ENCODE peak calls at places on chromosome 18, in four cellular contexts. H is OCI-LY7, V is esophagus squamous epithelium, U is Panc1. Z is an unnamed sample.

GRCh38 chr18:57984490-57985109 is 59.4 kb upstream of the NEDD4L start:
- DNase-seq in H (no peak), V (no peak), U (no peak), Z (no peak)

GRCh38 chr18:76546282-76546572 is 51.2 kb upstream of the ZNF516 start:
- DNase-seq in U (no peak), V (no peak), H (no peak), Z (no peak)

GRCh38 chr18:79573921-79574491 is 105.6 kb upstream of the CTDP1 start:
- DNase-seq in V (no peak), H (no peak), U (no peak), Z (peak; percentile 38)

GRCh38 chr18:57544958-57545661 is 41.4 kb downstream of the FECH start:
- DNase-seq in H (no peak), U (no peak), V (no peak), Z (no peak)

GRCh38 chr18:58263055-58263732 is 219.2 kb downstream of the NEDD4L start:
- DNase-seq in U (peak; percentile 17), H (no peak), V (no peak), Z (no peak)

GRCh38 chr18:24503182-24503581 is 42.7 kb downstream of the HRH4 start:
- DNase-seq in U (no peak), H (no peak), V (no peak), Z (peak; percentile 15)

GRCh38 chr18:46939337-46939963 is 22.0 kb downstream of the KATNAL2 start:
- DNase-seq in V (no peak), H (no peak), U (no peak), Z (no peak)

GRCh38 chr18:36501100-36501499 is 203.6 kb downstream of the FHOD3 start:
- DNase-seq in U (no peak), V (no peak), H (no peak), Z (no peak)

GRCh38 chr18:36212301-36212977 is 25.1 kb downstream of the MOCOS start:
- DNase-seq in H (no peak), V (no peak), U (no peak), Z (no peak)

GRCh38 chr18:78378983-78379382 is 600.6 kb upstream of the SALL3 start:
- DNase-seq in V (no peak), H (no peak), U (no peak), Z (no peak)

GRCh38 chr18:59426855-59427254 is 67.8 kb upstream of the LMAN1 start:
- DNase-seq in H (no peak), U (no peak), V (no peak), Z (no peak)

GRCh38 chr18:23629444-23629946 is 33.2 kb downstream of the ANKRD29 start:
- DNase-seq in H (no peak), V (no peak), U (no peak), Z (no peak)

GRCh38 chr18:67131498-67131897 is 385.0 kb downstream of the DSEL start:
- DNase-seq in U (no peak), H (no peak), V (no peak), Z (no peak)

GRCh38 chr18:23743733-23744333 is 54.6 kb downstream of the LAMA3 start:
- DNase-seq in V (no peak), U (no peak), H (no peak), Z (no peak)

GRCh38 chr18:2939317-2939716 is 73.6 kb downstream of the LPIN2 start:
- DNase-seq in H (no peak), U (no peak), V (no peak), Z (no peak)

GRCh38 chr18:67932261-67932660 is 415.7 kb upstream of the DSEL start:
- DNase-seq in H (no peak), V (no peak), U (no peak), Z (no peak)

GRCh38 chr18:35334183-35334582 is 10.0 kb downstream of the ZNF24 start:
- DNase-seq in V (no peak), H (no peak), U (no peak), Z (no peak)

DNA sequence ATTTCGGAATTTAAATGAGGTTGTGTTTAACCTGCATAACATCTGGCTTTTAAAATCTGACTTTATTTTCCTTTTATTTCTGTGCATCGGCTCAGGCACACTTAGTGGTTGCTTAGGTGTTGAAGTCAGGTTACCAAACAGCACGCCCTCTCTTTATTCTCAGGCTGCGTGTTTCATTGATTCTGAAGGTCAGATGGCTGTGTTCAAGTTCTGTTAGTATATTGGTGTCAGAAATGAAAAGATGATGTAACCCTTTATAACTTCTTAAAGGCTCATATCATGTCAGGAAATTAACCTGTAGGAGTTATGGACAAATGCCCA is 246.5 kb downstream of the LDLRAD4 start:
- DNase-seq in H (no peak), U (no peak), V (no peak), Z (no peak)
- H3K4me3 ChIP-seq in H (peak overlapping the region; percentile 70), U (no peak overlapping the region), V (peak overlapping the region; percentile 19), Z (peak overlapping the region; percentile 1)

GRCh38 chr18:8825273-8825672 is 119.9 kb downstream of the MTCL1 start:
- DNase-seq in H (no peak), U (no peak), V (no peak), Z (no peak)
- H3K27ac ChIP-seq in H (no peak overlapping the region), U (no peak overlapping the region), V (no peak overlapping the region), Z (no peak overlapping the region)

GRCh38 chr18:48186084-48186798 is 222.9 kb downstream of the ZBTB7C start:
- DNase-seq in H (no peak), V (no peak), U (no peak), Z (no peak)
- H3K4me3 ChIP-seq in H (no peak overlapping the region), V (no peak overlapping the region), U (no peak overlapping the region), Z (no peak overlapping the region)

DNA sequence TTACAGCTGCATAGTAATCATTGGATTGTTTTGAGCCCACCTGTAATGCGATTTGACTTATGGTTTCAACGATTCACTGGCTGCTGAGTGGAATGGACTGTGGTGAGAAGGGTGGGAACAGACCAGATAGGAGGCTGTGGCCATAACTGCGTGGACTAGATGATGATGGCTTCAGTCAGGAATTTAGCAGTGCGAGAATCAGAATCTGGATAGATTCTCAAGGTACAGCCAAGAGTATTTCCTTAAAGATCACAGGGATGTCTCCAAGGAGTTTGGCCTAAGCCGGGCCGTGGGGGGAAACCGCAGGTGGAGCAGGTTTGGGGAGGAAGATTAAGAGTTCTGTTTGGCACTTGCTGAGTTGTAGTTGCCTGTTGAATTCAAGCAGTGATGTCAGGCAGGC is 44.0 kb upstream of the CHMP1B start:
- DNase-seq in U (no peak), V (no peak), H (no peak), Z (no peak)
- H3K27ac ChIP-seq in U (no peak overlapping the region), V (no peak overlapping the region), H (no peak overlapping the region), Z (no peak overlapping the region)

DNA sequence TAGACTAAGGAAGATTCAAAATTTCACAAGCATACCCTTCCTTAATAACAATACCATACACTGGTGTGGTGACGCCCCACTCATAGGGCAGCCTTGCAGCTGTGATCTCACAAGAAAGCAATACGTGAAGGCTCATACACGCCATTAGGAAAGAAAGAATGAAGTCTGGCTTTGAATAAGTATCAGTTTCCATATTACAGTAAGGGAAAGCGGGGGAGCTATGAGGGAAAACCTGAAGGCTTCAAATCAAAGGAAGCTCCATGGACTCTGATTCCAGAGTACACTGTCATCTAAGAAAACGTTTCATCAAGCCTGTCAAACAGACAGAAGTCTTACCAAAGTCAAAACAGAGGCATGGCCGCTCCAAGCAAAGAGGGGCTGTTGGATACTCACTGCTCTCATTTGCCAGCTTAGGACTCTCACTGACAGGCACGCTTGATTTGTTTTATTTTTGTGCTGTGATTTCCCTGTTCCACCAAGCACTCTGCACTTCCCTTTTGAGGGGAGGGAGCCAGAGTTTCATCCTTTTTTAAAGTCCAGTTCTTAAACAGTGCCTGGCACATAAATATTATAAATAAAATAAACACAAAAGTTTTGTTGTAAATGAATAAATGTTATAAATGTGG is 221.3 kb downstream of the PIEZO2 start:
- DNase-seq in V (no peak), U (no peak), H (peak; percentile 40), Z (no peak)
- H3K4me3 ChIP-seq in V (no peak overlapping the region), U (no peak overlapping the region), H (peak overlapping the region; percentile 11), Z (no peak overlapping the region)

GRCh38 chr18:74862094-74862493 is 264.4 kb downstream of the ZNF407 start:
- DNase-seq in U (no peak), H (no peak), V (no peak), Z (no peak)
- H3K27ac ChIP-seq in U (no peak overlapping the region), H (no peak overlapping the region), V (no peak overlapping the region), Z (no peak overlapping the region)

DNA sequence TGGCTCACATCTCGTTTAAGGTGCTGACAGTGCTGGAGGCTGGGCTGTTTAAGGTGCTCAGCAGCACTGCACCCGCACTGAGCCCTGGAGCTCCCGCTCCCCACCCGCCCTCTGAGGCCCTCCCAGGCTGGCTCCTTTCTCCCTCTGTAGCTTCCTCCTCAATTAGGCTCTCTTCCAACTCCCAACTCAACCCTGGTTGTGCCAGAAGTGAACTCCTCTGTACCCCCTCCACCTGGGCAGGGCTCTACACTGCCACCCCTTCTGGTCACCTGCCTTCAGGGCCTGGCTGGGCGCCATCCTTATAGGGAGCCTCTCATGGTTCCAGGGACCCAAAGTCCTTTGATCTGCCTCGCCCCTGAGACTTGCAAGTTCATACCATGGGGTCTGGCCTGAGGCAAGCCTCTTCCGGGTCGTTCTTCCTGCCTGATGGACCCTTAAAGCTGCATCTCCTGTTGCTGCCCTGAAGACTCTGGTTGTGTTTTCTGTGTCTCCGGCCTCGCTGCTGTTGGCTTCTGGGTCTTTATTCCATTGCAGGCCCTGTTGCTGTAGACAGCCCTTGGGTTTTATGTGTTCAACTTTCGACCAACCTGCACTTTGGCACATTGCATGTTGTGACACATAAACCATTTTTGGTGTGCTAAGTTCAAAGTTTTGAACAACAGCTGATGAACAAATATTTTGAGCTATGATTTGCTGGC is 199.6 kb downstream of the LDLRAD4 start:
- DNase-seq in V (no peak), U (no peak), H (no peak), Z (no peak)
- H3K4me3 ChIP-seq in V (no peak overlapping the region), U (no peak overlapping the region), H (no peak overlapping the region), Z (no peak overlapping the region)

GRCh38 chr18:44696892-44697291 is 16.2 kb downstream of the SETBP1 start:
- DNase-seq in H (no peak), V (no peak), U (no peak), Z (no peak)

GRCh38 chr18:44698518-44698917 is 17.8 kb downstream of the SETBP1 start:
- DNase-seq in U (no peak), H (no peak), V (no peak), Z (no peak)

GRCh38 chr18:44693030-44693784 is 12.5 kb downstream of the SETBP1 start:
- DNase-seq in V (no peak), H (no peak), U (no peak), Z (no peak)

GRCh38 chr18:44697315-44697714 is 16.6 kb downstream of the SETBP1 start:
- DNase-seq in U (no peak), V (no peak), H (no peak), Z (no peak)

DNA sequence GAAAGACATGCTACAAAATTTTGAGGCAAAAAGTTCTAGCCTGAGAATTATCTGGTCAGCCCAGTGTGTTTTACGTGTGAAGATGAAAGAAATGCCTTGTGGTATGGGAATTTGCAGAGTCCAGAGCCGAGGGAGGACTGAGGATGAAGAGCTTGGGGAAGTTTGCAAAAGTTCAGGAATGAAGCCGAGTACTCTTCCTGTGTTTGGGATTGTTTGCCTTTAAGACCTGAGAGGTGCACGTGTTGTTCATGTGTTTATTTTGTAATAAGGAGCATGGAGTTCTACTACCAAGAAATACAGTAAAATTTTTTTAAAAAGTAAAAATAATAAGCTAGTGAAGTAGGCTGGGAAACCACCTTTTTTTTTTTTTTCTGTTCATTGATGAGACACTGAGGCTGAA is 14.8 kb downstream of the SETBP1 start:
- DNase-seq in U (no peak), V (no peak), H (no peak), Z (no peak)
- H3K27ac ChIP-seq in U (no peak overlapping the region), V (no peak overlapping the region), H (no peak overlapping the region), Z (no peak overlapping the region)

Z was measured in suprapubic skin.